ENCODE peak calls at places on chromosomes 5 and 9, in ten cellular contexts. B is GM12878, D is HepG2, H is HCT116, G is transverse colon, C is adrenal gland, E is tibial nerve, Y is sigmoid colon, A is breast epithelium, Q is A549. R is an unnamed sample.

GRCh38 chr9:107638922-107639321 is 149.4 kb upstream of the KLF4 start:
- DNase-seq in C (peak; percentile 71), A (no peak), G (peak; percentile 88), D (no peak), B (no peak), H (no peak), Y (peak; percentile 91), E (peak; percentile 46), Q (peak; percentile 42), R (peak; percentile 63)

GRCh38 chr5:10387690-10388089 is 34.2 kb downstream of the MARCHF6 start:
- DNase-seq in C (no peak), D (no peak), Y (no peak), Q (no peak), E (no peak), B (no peak), H (no peak), G (no peak), A (no peak), R (no peak)

GRCh38 chr9:81389569-81389993 is 299.8 kb downstream of the TLE1 start:
- DNase-seq in Q (peak; percentile 90), G (peak; percentile 11), D (peak; percentile 4), A (no peak), H (peak; percentile 22), B (no peak), E (no peak), C (peak; percentile 70), Y (peak; percentile 74), R (peak; percentile 52)

GRCh38 chr5:116360008-116360853 is 214.4 kb downstream of the SEMA6A start:
- DNase-seq in G (peak; percentile 30), A (no peak), Q (no peak), B (no peak), C (no peak), D (no peak), E (no peak), Y (peak; percentile 90), H (no peak), R (peak; percentile 47)

GRCh38 chr5:169938439-169938838 is 41.9 kb downstream of the INSYN2B start:
- DNase-seq in Y (no peak), C (no peak), H (no peak), A (no peak), B (no peak), G (no peak), E (no peak), D (no peak), Q (no peak), R (no peak)

GRCh38 chr9:88236531-88237453 is 98.5 kb upstream of the SPATA31C2 start:
- DNase-seq in H (no peak), B (no peak), D (no peak), G (no peak), Y (peak; percentile 78), C (no peak), Q (no peak), A (no peak), E (peak; percentile 38), R (peak; percentile 48)

GRCh38 chr5:135887447-135887864 is 8.2 kb downstream of the IL9 start:
- DNase-seq in C (peak; percentile 48), G (peak; percentile 69), Y (no peak), E (no peak), B (peak; percentile 25), H (peak; percentile 72), D (peak; percentile 73), A (no peak), Q (peak; percentile 78), R (peak; percentile 37)

GRCh38 chr5:52956915-52957747 is 32.0 kb upstream of the ITGA2 start:
- DNase-seq in B (no peak), H (no peak), C (no peak), E (no peak), Y (no peak), A (no peak), G (no peak), D (peak; percentile 75), Q (no peak), R (no peak)

GRCh38 chr9:127244609-127245601 is 19.7 kb upstream of the GARNL3 start:
- DNase-seq in C (peak; percentile 99), D (peak; percentile 41), A (peak; percentile 98), Y (peak; percentile 99), G (peak; percentile 98), B (no peak), Q (peak; percentile 93), H (no peak), E (peak; percentile 97), R (peak; percentile 97)

GRCh38 chr5:180113660-180114303 is 42.2 kb upstream of the RNF130 start:
- DNase-seq in D (no peak), C (peak; percentile 1), B (no peak), E (no peak), H (no peak), G (no peak), A (peak; percentile 36), Q (no peak), Y (peak; percentile 43), R (no peak)

GRCh38 chr5:77168187-77168883 is 42.1 kb upstream of the PDE8B start:
- DNase-seq in B (no peak), Y (peak; percentile 91), D (no peak), H (no peak), G (peak; percentile 38), A (peak; percentile 74), C (peak; percentile 77), E (no peak), Q (peak; percentile 69), R (peak; percentile 68)

GRCh38 chr9:5488616-5489015 is 21.7 kb upstream of the PDCD1LG2 start:
- DNase-seq in D (no peak), C (no peak), A (no peak), B (no peak), G (no peak), E (no peak), Y (no peak), Q (no peak), H (no peak), R (no peak)

GRCh38 chr5:83417884-83418283 is 53.7 kb upstream of the VCAN start:
- DNase-seq in B (no peak), H (no peak), E (no peak), Q (no peak), G (no peak), D (no peak), A (no peak), C (no peak), Y (no peak), R (no peak)

GRCh38 chr5:51468196-51468595 is 84.9 kb downstream of the ISL1 start:
- DNase-seq in Y (no peak), A (no peak), H (no peak), Q (no peak), G (no peak), D (no peak), E (no peak), B (no peak), C (no peak), R (no peak)

GRCh38 chr9:13367784-13368183 is 88.3 kb upstream of the MPDZ start:
- DNase-seq in D (no peak), E (no peak), C (no peak), H (no peak), Y (no peak), Q (no peak), A (no peak), G (no peak), B (no peak), R (no peak)

GRCh38 chr5:142024771-142025304 is 12.0 kb upstream of the GNPDA1 start:
- DNase-seq in C (peak; percentile 92), A (peak; percentile 70), Y (peak; percentile 94), B (peak; percentile 30), G (peak; percentile 85), E (peak; percentile 65), Q (peak; percentile 86), D (peak; percentile 72), H (peak; percentile 68), R (peak; percentile 80)
- TF ChIP-seq POLR2A in C (peak; percentile 79), A (no peak), Y (peak; percentile 32), B (no peak), G (peak; percentile 32), E (no peak), Q (no peak), D (no peak), H (peak; percentile 74), R (peak; percentile 58)

DNA sequence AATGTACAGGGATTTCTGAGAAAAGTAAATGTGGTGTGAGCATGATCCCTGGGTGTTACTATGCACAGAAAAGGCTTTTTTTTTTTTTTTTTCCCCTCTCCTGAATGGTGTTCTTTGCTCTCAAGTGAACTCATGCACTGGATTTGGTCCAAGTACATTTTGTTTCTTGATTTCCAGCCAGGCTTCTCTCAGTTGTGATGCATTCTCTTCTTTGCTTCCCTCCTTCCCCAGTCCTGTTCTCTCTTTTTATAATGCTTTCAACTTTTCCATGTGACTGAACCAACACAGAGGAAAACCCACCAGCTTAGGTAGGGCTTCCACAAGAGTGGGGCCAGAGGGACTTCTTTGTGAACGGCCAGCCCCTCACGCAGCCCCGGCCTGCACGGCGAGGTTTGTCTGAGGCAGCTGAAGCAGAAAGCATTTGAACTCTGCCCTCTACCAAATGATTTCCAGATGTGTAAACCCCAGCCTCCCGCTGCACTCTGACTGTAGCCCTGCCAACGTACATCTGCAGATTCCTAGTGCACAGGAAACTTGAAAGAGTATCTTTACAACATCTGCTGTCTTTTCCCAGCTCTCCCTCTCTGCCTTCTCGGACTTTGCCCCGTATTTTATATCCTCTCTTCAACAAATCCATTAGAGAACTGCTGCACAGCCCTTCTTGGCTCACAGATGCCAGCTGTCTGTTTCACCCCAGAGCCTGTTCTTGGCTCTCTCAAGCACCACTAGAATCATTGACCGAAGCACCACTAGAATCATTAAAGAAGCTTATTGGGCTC is 71.8 kb upstream of the CD180 start:
- DNase-seq in H (no peak), C (peak; percentile 68), G (peak; percentile 75), E (peak; percentile 65), D (peak; percentile 62), Y (peak; percentile 95), Q (peak; percentile 75), A (peak; percentile 55), B (no peak), R (peak; percentile 83)
- H3K4me3 ChIP-seq in H (no peak overlapping the region), C (no peak overlapping the region), G (no peak overlapping the region), E (no peak overlapping the region), D (peak overlapping the region; percentile 9), Y (no peak overlapping the region), Q (peak overlapping the region; percentile 23), A (peak overlapping the region; percentile 51), B (no peak overlapping the region), R (peak overlapping the region; percentile 10)

DNA sequence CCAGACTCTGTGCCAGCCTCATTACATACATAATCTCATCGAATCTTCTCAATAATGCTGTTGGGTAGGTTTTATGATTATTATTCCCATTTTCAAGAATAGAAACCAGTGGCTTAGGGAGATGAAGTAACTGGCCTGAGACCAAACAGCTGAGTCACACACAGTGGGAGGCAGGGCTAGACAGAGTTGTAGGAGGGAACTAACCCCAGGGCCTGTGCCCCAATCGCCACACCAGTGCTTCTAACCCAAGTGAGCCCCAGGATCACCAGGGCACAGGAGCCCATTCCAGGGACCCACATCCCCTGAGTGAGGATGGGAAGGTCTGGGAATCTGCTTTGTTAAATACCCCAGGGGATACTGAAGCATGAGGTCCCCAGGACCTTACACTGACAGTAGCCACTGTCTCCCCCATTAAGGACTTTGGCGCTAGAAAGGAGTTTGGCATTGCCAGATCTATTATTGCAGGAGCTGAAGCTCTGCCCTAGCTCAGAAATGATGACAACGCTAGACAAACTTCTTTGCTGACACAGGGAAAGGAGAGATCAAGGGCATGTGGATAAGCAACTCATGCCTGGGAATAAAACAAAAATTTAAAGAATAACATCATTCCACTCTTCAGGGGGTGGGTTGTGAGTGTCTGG is 63.8 kb upstream of the PPARGC1B start:
- DNase-seq in Q (no peak), H (no peak), G (no peak), C (peak; percentile 38), D (no peak), E (no peak), Y (peak; percentile 72), B (no peak), A (no peak), R (no peak)
- H3K4me1 ChIP-seq in Q (peaks cover 17% of the 10 kb centered on the region), H (peaks cover 3% of the 10 kb centered on the region), G (peaks cover 31% of the 10 kb centered on the region), C (no peaks in the 10 kb centered on the region), D (no peaks in the 10 kb centered on the region), E (no peaks in the 10 kb centered on the region), Y (peaks cover 3% of the 10 kb centered on the region), B (no peaks in the 10 kb centered on the region), A (no peaks in the 10 kb centered on the region), R (no peaks in the 10 kb centered on the region)

GRCh38 chr9:137205126-137206069 is at the start of the genes NDOR1 and TMEM203:
- DNase-seq in A (peak; percentile 93), E (peak; percentile 80), D (peak; percentile 75), Y (peak; percentile 94), H (peak; percentile 62), G (peak; percentile 94), B (peak; percentile 19), C (peak; percentile 89), Q (peak; percentile 84), R (peak; percentile 91)
- TF ChIP-seq POLR2A in A (peak; percentile 65), E (peak; percentile 60), D (peak; percentile 72), Y (peak; percentile 51), H (peak; percentile 93), G (peak; percentile 85), B (peak; percentile 92), C (peak; percentile 61), Q (peak; percentile 74), R (peak; percentile 58)

R was measured in uterus.